ENCODE peak calls at places on chromosomes 7 and 10, in ten cellular contexts. A is aorta; J is right cardiac atrium; Y is CD4-positive, CD25-positive, alpha-beta regulatory T cell; E is endothelial cell of umbilical vein; X is tibial artery; G is trophoblast cell; T is left ventricle myocardium inferior; Z is right atrium auricular region; U is lung. N is an unnamed sample.

GRCh38 chr7:99380823-99381663 is 6.5 kb downstream of the ARPC1B start:
- DNase-seq in Z (no peak), E (no peak), U (peak; percentile 50), A (peak; percentile 75), T (no peak), Y (peak; percentile 90), G (peak; percentile 53), J (peak; percentile 64), X (no peak), N (peak; percentile 55)

GRCh38 chr7:48085433-48085791 is 3.7 kb upstream of the UPP1 start:
- DNase-seq in J (no peak), E (no peak), Y (no peak), T (no peak), G (no peak), U (no peak), X (no peak), A (no peak), Z (no peak), N (no peak)

GRCh38 chr7:21869785-21870402 is 75.8 kb downstream of the CDCA7L start:
- DNase-seq in A (no peak), Z (no peak), X (no peak), T (no peak), Y (no peak), U (no peak), G (no peak), E (no peak), J (no peak), N (no peak)

GRCh38 chr10:71957546-71958275 is 6.5 kb upstream of the CHST3 start:
- DNase-seq in X (no peak), J (no peak), E (no peak), T (no peak), Z (no peak), Y (no peak), G (no peak), U (no peak), A (no peak), N (no peak)

GRCh38 chr10:49220031-49220430 is 31.8 kb upstream of the TMEM273 start:
- DNase-seq in G (no peak), Y (no peak), U (no peak), J (no peak), Z (no peak), E (no peak), T (no peak), X (no peak), A (no peak), N (no peak)

GRCh38 chr7:43513236-43513635 is 69.7 kb upstream of the STK17A start:
- DNase-seq in Z (no peak), G (no peak), E (peak; percentile 9), U (no peak), T (no peak), Y (no peak), J (no peak), A (no peak), X (no peak), N (no peak)

GRCh38 chr10:55348534-55348933 is 547.5 kb upstream of the PCDH15 start:
- DNase-seq in J (no peak), T (no peak), G (no peak), X (no peak), A (no peak), Z (no peak), E (no peak), Y (no peak), U (no peak), N (no peak)

GRCh38 chr10:117254338-117254737 is 13.4 kb downstream of the SLC18A2 start:
- DNase-seq in U (no peak), A (no peak), J (no peak), E (no peak), Y (no peak), X (no peak), G (no peak), T (no peak), Z (no peak), N (no peak)

GRCh38 chr7:155230169-155230593 is 67.5 kb upstream of the INSIG1 start:
- DNase-seq in J (no peak), A (no peak), X (no peak), U (no peak), Z (no peak), G (peak; percentile 93), Y (no peak), T (peak; percentile 46), E (no peak), N (no peak)

GRCh38 chr7:101681170-101682007 is 52.3 kb upstream of the MYL10 start:
- DNase-seq in X (peak; percentile 93), J (peak; percentile 92), Y (no peak), E (peak; percentile 88), Z (peak; percentile 74), T (peak; percentile 51), A (peak; percentile 90), U (peak; percentile 34), G (peak; percentile 23), N (no peak)

GRCh38 chr7:24038993-24039392 is 245.0 kb upstream of the NPY start:
- DNase-seq in E (no peak), J (no peak), G (no peak), T (no peak), X (no peak), U (no peak), Y (no peak), A (no peak), Z (no peak), N (no peak)

GRCh38 chr10:14567421-14567820 is 207.3 kb downstream of the FAM107B start:
- DNase-seq in Y (no peak), G (no peak), A (no peak), X (no peak), Z (no peak), U (no peak), E (no peak), T (no peak), J (no peak), N (no peak)
- H3K4me1 ChIP-seq in Y (peaks cover 92% of the 10 kb centered on the region), G (no peaks in the 10 kb centered on the region), A (no peaks in the 10 kb centered on the region), X (no peaks in the 10 kb centered on the region), Z (no peaks in the 10 kb centered on the region), U (peaks cover 11% of the 10 kb centered on the region), E (peaks cover 31% of the 10 kb centered on the region), T (peaks cover 3% of the 10 kb centered on the region), J (peaks cover 2% of the 10 kb centered on the region), N (peaks cover 54% of the 10 kb centered on the region)

DNA sequence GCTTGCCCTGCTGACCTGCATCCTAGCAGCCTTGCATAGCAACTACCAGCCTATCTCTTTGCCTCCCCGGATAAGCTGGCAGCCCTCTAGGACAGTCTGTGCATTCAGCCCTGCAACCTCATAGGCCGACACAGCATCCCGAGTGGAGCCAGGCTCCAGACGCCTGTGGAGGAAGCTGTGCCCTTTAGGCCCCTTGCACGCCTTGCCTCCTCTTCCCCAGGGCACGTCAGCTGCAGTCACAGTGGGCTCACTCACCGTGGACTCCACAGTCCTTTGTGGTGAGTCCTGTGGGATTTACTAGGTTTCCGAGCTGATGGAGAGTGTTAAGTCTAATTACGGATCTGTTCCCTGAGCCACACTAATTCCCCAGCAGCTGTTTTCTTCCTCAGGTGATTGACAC is 540.0 kb downstream of the TCERG1L start:
- DNase-seq in Z (no peak), G (no peak), A (no peak), U (no peak), T (no peak), X (peak; percentile 38), J (no peak), Y (no peak), E (no peak), N (no peak)
- H3K4me3 ChIP-seq in Z (no peak overlapping the region), G (no peak overlapping the region), A (no peak overlapping the region), U (no peak overlapping the region), T (no peak overlapping the region), X (no peak overlapping the region), J (no peak overlapping the region), Y (no peak overlapping the region), E (no peak overlapping the region), N (no peak overlapping the region)

GRCh38 chr7:80885774-80886173 is 33.1 kb downstream of the SEMA3C start:
- DNase-seq in X (no peak), J (no peak), Z (no peak), E (no peak), T (no peak), Y (no peak), U (no peak), A (no peak), G (no peak), N (no peak)
- H3K27ac ChIP-seq in X (peak overlapping the region; percentile 76), J (no peak overlapping the region), Z (no peak overlapping the region), E (no peak overlapping the region), T (peak overlapping the region; percentile 21), Y (no peak overlapping the region), U (no peak overlapping the region), A (no peak overlapping the region), G (no peak overlapping the region), N (no peak overlapping the region)

DNA sequence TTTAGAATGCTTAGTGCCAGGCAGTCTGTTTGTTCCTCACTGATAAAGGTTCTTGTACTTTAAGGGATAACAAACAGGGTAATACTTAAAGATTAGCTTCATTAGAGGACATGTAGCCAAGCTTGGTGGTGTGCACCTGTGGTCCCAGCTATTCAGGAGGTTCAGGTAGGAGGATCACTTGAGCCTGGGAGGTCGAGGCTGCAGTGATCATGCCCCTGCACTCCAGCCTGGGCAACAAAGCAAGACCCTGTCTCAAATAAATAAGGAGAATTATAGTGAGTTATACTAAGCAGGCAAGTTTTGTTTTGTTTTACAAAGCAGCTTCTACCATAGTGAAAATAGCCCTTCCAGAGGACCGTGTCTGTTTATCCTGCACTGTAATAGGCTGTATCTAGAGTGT is 5.8 kb downstream of the ARL5B start:
- DNase-seq in G (no peak), E (no peak), T (no peak), U (no peak), Y (no peak), J (no peak), X (no peak), A (no peak), Z (no peak), N (no peak)
- H3K4me1 ChIP-seq in G (peaks cover 6% of the 10 kb centered on the region), E (peaks cover 17% of the 10 kb centered on the region), T (peaks cover 65% of the 10 kb centered on the region), U (peaks cover 3% of the 10 kb centered on the region), Y (peaks cover 25% of the 10 kb centered on the region), J (peaks cover 2% of the 10 kb centered on the region), X (no peaks in the 10 kb centered on the region), A (peaks cover 6% of the 10 kb centered on the region), Z (no peaks in the 10 kb centered on the region), N (peaks cover 60% of the 10 kb centered on the region)

GRCh38 chr7:127619681-127620405 is 1.9 kb upstream of the PAX4 start:
- DNase-seq in U (no peak), Y (no peak), J (no peak), E (no peak), T (no peak), Z (no peak), G (no peak), X (no peak), A (no peak), N (no peak)
- H3K4me3 ChIP-seq in U (no peak overlapping the region), Y (no peak overlapping the region), J (no peak overlapping the region), E (no peak overlapping the region), T (no peak overlapping the region), Z (no peak overlapping the region), G (peak overlapping the region; percentile 34), X (no peak overlapping the region), A (no peak overlapping the region), N (no peak overlapping the region)

N was measured in esophagus squamous epithelium.